ENCODE peak calls at places on chromosomes 2 and 18, in eight cellular contexts. One of them, this sample, is unnamed.
A peak's percentile ranks its signal among the peaks of the same experiment; 100 is the strongest.

GRCh38 chr18:79852561-79853302 is 55.0 kb downstream of the KCNG2 start:
- DNase-seq in body of pancreas: no peak
- DNase-seq in GM12878: no peak
- DNase-seq in psoas muscle: no peak
- DNase-seq in HepG2: peak; percentile 35
- DNase-seq in A549: no peak
- DNase-seq in GM23338: no peak
- DNase-seq in kidney: no peak
- DNase-seq in this sample: no peak

GRCh38 chr2:127121776-127122176 is 14.8 kb upstream of the BIN1 start:
- DNase-seq in body of pancreas: no peak
- DNase-seq in GM12878: no peak
- DNase-seq in psoas muscle: peak; percentile 86
- DNase-seq in HepG2: no peak
- DNase-seq in A549: no peak
- DNase-seq in GM23338: no peak
- DNase-seq in kidney: peak; percentile 55
- DNase-seq in this sample: no peak

GRCh38 chr2:228657807-228658402 is 476.4 kb upstream of the SPHKAP start:
- DNase-seq in body of pancreas: no peak
- DNase-seq in GM12878: peak; percentile 3
- DNase-seq in psoas muscle: no peak
- DNase-seq in HepG2: peak; percentile 19
- DNase-seq in A549: peak; percentile 8
- DNase-seq in GM23338: peak; percentile 62
- DNase-seq in kidney: no peak
- DNase-seq in this sample: no peak

GRCh38 chr18:22983175-22983574 is 50.0 kb downstream of the RBBP8 start:
- DNase-seq in body of pancreas: no peak
- DNase-seq in GM12878: no peak
- DNase-seq in psoas muscle: no peak
- DNase-seq in HepG2: peak; percentile 30
- DNase-seq in A549: peak; percentile 6
- DNase-seq in GM23338: peak; percentile 48
- DNase-seq in kidney: no peak
- DNase-seq in this sample: no peak

GRCh38 chr2:62343636-62344349 is 147.9 kb downstream of the B3GNT2 start:
- DNase-seq in body of pancreas: no peak
- DNase-seq in GM12878: no peak
- DNase-seq in psoas muscle: no peak
- DNase-seq in HepG2: no peak
- DNase-seq in A549: no peak
- DNase-seq in GM23338: no peak
- DNase-seq in kidney: no peak
- DNase-seq in this sample: no peak

GRCh38 chr2:36849265-36849664 is 117.1 kb downstream of the STRN start:
- DNase-seq in body of pancreas: no peak
- DNase-seq in GM12878: no peak
- DNase-seq in psoas muscle: no peak
- DNase-seq in HepG2: no peak
- DNase-seq in A549: no peak
- DNase-seq in GM23338: no peak
- DNase-seq in kidney: no peak
- DNase-seq in this sample: no peak

GRCh38 chr2:105977212-105977611 is 216.9 kb downstream of the UXS1 start:
- DNase-seq in body of pancreas: no peak
- DNase-seq in GM12878: no peak
- DNase-seq in psoas muscle: no peak
- DNase-seq in HepG2: peak; percentile 33
- DNase-seq in A549: peak; percentile 22
- DNase-seq in GM23338: no peak
- DNase-seq in kidney: no peak
- DNase-seq in this sample: no peak

GRCh38 chr2:134308474-134309385 is 54.9 kb downstream of the MGAT5 start:
- DNase-seq in body of pancreas: no peak
- DNase-seq in GM12878: no peak
- DNase-seq in psoas muscle: no peak
- DNase-seq in HepG2: no peak
- DNase-seq in A549: no peak
- DNase-seq in GM23338: no peak
- DNase-seq in kidney: no peak
- DNase-seq in this sample: no peak

GRCh38 chr18:78978336-78979057 is 1.1 kb upstream of the SALL3 start:
- DNase-seq in body of pancreas: no peak
- DNase-seq in GM12878: no peak
- DNase-seq in psoas muscle: no peak
- DNase-seq in HepG2: no peak
- DNase-seq in A549: no peak
- DNase-seq in GM23338: peak; percentile 60
- DNase-seq in kidney: no peak
- DNase-seq in this sample: no peak

GRCh38 chr18:21361297-21361880 is 119.4 kb downstream of the GREB1L start:
- DNase-seq in body of pancreas: no peak
- DNase-seq in GM12878: no peak
- DNase-seq in psoas muscle: no peak
- DNase-seq in HepG2: no peak
- DNase-seq in A549: no peak
- DNase-seq in GM23338: no peak
- DNase-seq in kidney: no peak
- DNase-seq in this sample: no peak

GRCh38 chr2:232432598-232433184 is 23.3 kb upstream of the ALPI start:
- DNase-seq in body of pancreas: no peak
- DNase-seq in GM12878: no peak
- DNase-seq in psoas muscle: no peak
- DNase-seq in HepG2: no peak
- DNase-seq in A549: no peak
- DNase-seq in GM23338: peak; percentile 85
- DNase-seq in kidney: peak; percentile 47
- DNase-seq in this sample: no peak

GRCh38 chr2:39217192-39217550 is 26.6 kb downstream of the CDKL4 start:
- DNase-seq in body of pancreas: no peak
- DNase-seq in GM12878: no peak
- DNase-seq in psoas muscle: no peak
- DNase-seq in HepG2: no peak
- DNase-seq in A549: no peak
- DNase-seq in GM23338: no peak
- DNase-seq in kidney: no peak
- DNase-seq in this sample: no peak

GRCh38 chr18:3261393-3262233 is at the start of gene MYL12B:
- DNase-seq in body of pancreas: peak; percentile 80
- DNase-seq in GM12878: no peak
- DNase-seq in psoas muscle: peak; percentile 85
- DNase-seq in HepG2: peak; percentile 72
- DNase-seq in A549: peak; percentile 43
- DNase-seq in GM23338: peak; percentile 92
- DNase-seq in kidney: peak; percentile 94
- DNase-seq in this sample: peak; percentile 88

GRCh38 chr2:199469514-199470360 is 12.0 kb upstream of the SATB2 start:
- DNase-seq in body of pancreas: no peak
- DNase-seq in GM12878: no peak
- DNase-seq in psoas muscle: no peak
- DNase-seq in HepG2: no peak
- DNase-seq in A549: no peak
- DNase-seq in GM23338: peak; percentile 28
- DNase-seq in kidney: no peak
- DNase-seq in this sample: no peak

GRCh38 chr2:141280037-141280436 is 850.8 kb downstream of the LRP1B start:
- DNase-seq in body of pancreas: no peak
- DNase-seq in GM12878: no peak
- DNase-seq in psoas muscle: no peak
- DNase-seq in HepG2: no peak
- DNase-seq in A549: no peak
- DNase-seq in GM23338: no peak
- DNase-seq in kidney: no peak
- DNase-seq in this sample: no peak

GRCh38 chr2:11112870-11113428 is 42.3 kb upstream of the SLC66A3 start:
- DNase-seq in body of pancreas: no peak
- DNase-seq in GM12878: no peak
- DNase-seq in psoas muscle: no peak
- DNase-seq in HepG2: no peak
- DNase-seq in A549: no peak
- DNase-seq in GM23338: no peak
- DNase-seq in kidney: no peak
- DNase-seq in this sample: no peak

GRCh38 chr2:2847131-2847740 is 516.2 kb upstream of the MYT1L start:
- DNase-seq in body of pancreas: peak; percentile 78
- DNase-seq in GM12878: no peak
- DNase-seq in psoas muscle: peak; percentile 34
- DNase-seq in HepG2: no peak
- DNase-seq in A549: no peak
- DNase-seq in GM23338: no peak
- DNase-seq in kidney: no peak
- DNase-seq in this sample: no peak

GRCh38 chr2:168429988-168430387 is 26.1 kb upstream of the CERS6 start:
- DNase-seq in body of pancreas: no peak
- DNase-seq in GM12878: no peak
- DNase-seq in psoas muscle: no peak
- DNase-seq in HepG2: no peak
- DNase-seq in A549: no peak
- DNase-seq in GM23338: no peak
- DNase-seq in kidney: no peak
- DNase-seq in this sample: no peak

GRCh38 chr2:203566161-203566560 is 31.1 kb upstream of the RAPH1 start:
- DNase-seq in body of pancreas: no peak
- DNase-seq in GM12878: no peak
- DNase-seq in psoas muscle: no peak
- DNase-seq in HepG2: no peak
- DNase-seq in A549: no peak
- DNase-seq in GM23338: no peak
- DNase-seq in kidney: no peak
- DNase-seq in this sample: no peak

GRCh38 chr18:49616618-49617328 is 54.9 kb downstream of the LIPG start:
- DNase-seq in body of pancreas: no peak
- DNase-seq in GM12878: peak; percentile 26
- DNase-seq in psoas muscle: no peak
- DNase-seq in HepG2: no peak
- DNase-seq in A549: no peak
- DNase-seq in GM23338: no peak
- DNase-seq in kidney: no peak
- DNase-seq in this sample: no peak

GRCh38 chr2:37318401-37318800 is 6.2 kb downstream of the PRKD3 start:
- DNase-seq in body of pancreas: no peak
- DNase-seq in GM12878: peak; percentile 53
- DNase-seq in psoas muscle: no peak
- DNase-seq in HepG2: no peak
- DNase-seq in A549: no peak
- DNase-seq in GM23338: no peak
- DNase-seq in kidney: no peak
- DNase-seq in this sample: no peak

GRCh38 chr2:96404446-96405373 is 69.1 kb downstream of the NCAPH start:
- DNase-seq in body of pancreas: peak; percentile 67
- DNase-seq in GM12878: no peak
- DNase-seq in psoas muscle: peak; percentile 29
- DNase-seq in HepG2: no peak
- DNase-seq in A549: no peak
- DNase-seq in GM23338: peak; percentile 33
- DNase-seq in kidney: no peak
- DNase-seq in this sample: no peak

GRCh38 chr18:61582205-61582710 is 249.0 kb downstream of the CDH20 start:
- DNase-seq in body of pancreas: no peak
- DNase-seq in GM12878: no peak
- DNase-seq in psoas muscle: no peak
- DNase-seq in HepG2: no peak
- DNase-seq in A549: no peak
- DNase-seq in GM23338: no peak
- DNase-seq in kidney: no peak
- DNase-seq in this sample: no peak

GRCh38 chr2:238113611-238114010 is 13.5 kb downstream of the ESPNL start:
- DNase-seq in body of pancreas: no peak
- DNase-seq in GM12878: no peak
- DNase-seq in psoas muscle: no peak
- DNase-seq in HepG2: no peak
- DNase-seq in A549: no peak
- DNase-seq in GM23338: no peak
- DNase-seq in kidney: peak; percentile 31
- DNase-seq in this sample: no peak

GRCh38 chr2:165793779-165794519 is at the start of gene GALNT3:
- DNase-seq in body of pancreas: peak; percentile 98
- DNase-seq in GM12878: no peak
- DNase-seq in psoas muscle: peak; percentile 13
- DNase-seq in HepG2: no peak
- DNase-seq in A549: no peak
- DNase-seq in GM23338: peak; percentile 96
- DNase-seq in kidney: peak; percentile 95
- DNase-seq in this sample: peak; percentile 92

GRCh38 chr2:120314656-120315366 is 31.1 kb upstream of the INHBB start:
- DNase-seq in body of pancreas: peak; percentile 29
- DNase-seq in GM12878: no peak
- DNase-seq in psoas muscle: no peak
- DNase-seq in HepG2: no peak
- DNase-seq in A549: no peak
- DNase-seq in GM23338: no peak
- DNase-seq in kidney: no peak
- DNase-seq in this sample: no peak
- H3K4me1 ChIP-seq in body of pancreas: peaks cover 13% of the 10 kb centered on the region
- H3K4me1 ChIP-seq in GM12878: peaks cover 10% of the 10 kb centered on the region
- H3K4me1 ChIP-seq in psoas muscle: peaks cover 7% of the 10 kb centered on the region
- H3K4me1 ChIP-seq in HepG2: peaks cover 20% of the 10 kb centered on the region
- H3K4me1 ChIP-seq in A549: peaks cover 3% of the 10 kb centered on the region
- H3K4me1 ChIP-seq in GM23338: no peaks in the 10 kb centered on the region
- H3K4me1 ChIP-seq in kidney: no peaks in the 10 kb centered on the region
- H3K4me1 ChIP-seq in this sample: no peaks in the 10 kb centered on the region

GRCh38 chr2:85758361-85759256 is 4.8 kb downstream of the ATOH8 start:
- DNase-seq in body of pancreas: peak; percentile 76
- DNase-seq in GM12878: no peak
- DNase-seq in psoas muscle: no peak
- DNase-seq in HepG2: peak; percentile 44
- DNase-seq in A549: no peak
- DNase-seq in GM23338: no peak
- DNase-seq in kidney: peak; percentile 65
- DNase-seq in this sample: no peak
- H3K4me1 ChIP-seq in body of pancreas: peaks cover 51% of the 10 kb centered on the region
- H3K4me1 ChIP-seq in GM12878: no peaks in the 10 kb centered on the region
- H3K4me1 ChIP-seq in psoas muscle: peaks cover 51% of the 10 kb centered on the region
- H3K4me1 ChIP-seq in HepG2: peaks cover 83% of the 10 kb centered on the region
- H3K4me1 ChIP-seq in A549: peaks cover 47% of the 10 kb centered on the region
- H3K4me1 ChIP-seq in GM23338: peaks cover 6% of the 10 kb centered on the region
- H3K4me1 ChIP-seq in kidney: peaks cover 8% of the 10 kb centered on the region
- H3K4me1 ChIP-seq in this sample: peaks cover 22% of the 10 kb centered on the region

GRCh38 chr18:64653068-64653467 is 504.2 kb upstream of the LINC00305 start:
- DNase-seq in body of pancreas: no peak
- DNase-seq in GM12878: no peak
- DNase-seq in psoas muscle: no peak
- DNase-seq in HepG2: no peak
- DNase-seq in A549: no peak
- DNase-seq in GM23338: no peak
- DNase-seq in kidney: no peak
- DNase-seq in this sample: no peak
- H3K4me1 ChIP-seq in body of pancreas: no peaks in the 10 kb centered on the region
- H3K4me1 ChIP-seq in GM12878: no peaks in the 10 kb centered on the region
- H3K4me1 ChIP-seq in psoas muscle: no peaks in the 10 kb centered on the region
- H3K4me1 ChIP-seq in HepG2: no peaks in the 10 kb centered on the region
- H3K4me1 ChIP-seq in A549: no peaks in the 10 kb centered on the region
- H3K4me1 ChIP-seq in GM23338: no peaks in the 10 kb centered on the region
- H3K4me1 ChIP-seq in kidney: no peaks in the 10 kb centered on the region
- H3K4me1 ChIP-seq in this sample: no peaks in the 10 kb centered on the region

DNA sequence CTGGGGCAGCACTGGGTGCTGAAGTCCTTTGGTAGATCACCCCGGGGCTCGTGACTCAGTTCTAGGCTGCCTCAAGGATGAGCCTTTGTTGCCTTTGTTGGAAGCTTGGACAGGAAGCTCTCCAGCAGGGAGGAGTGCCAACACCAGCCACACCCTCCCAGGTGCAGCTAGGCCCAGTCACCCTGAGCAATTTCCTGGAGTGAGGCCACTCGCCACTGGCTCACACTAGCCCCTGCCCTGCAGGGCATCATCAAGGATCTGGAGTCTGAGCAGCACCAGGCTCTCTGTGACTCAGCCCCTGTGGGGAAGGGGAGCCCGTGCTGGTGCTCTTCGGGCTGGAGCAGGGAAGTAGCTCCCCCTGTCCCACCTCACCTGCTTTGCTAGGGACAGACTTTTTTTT is 6.7 kb upstream of the SDC1 start:
- DNase-seq in body of pancreas: no peak
- DNase-seq in GM12878: no peak
- DNase-seq in psoas muscle: no peak
- DNase-seq in HepG2: peak; percentile 46
- DNase-seq in A549: peak; percentile 65
- DNase-seq in GM23338: peak; percentile 64
- DNase-seq in kidney: peak; percentile 93
- DNase-seq in this sample: peak; percentile 63
- H3K4me1 ChIP-seq in body of pancreas: no peaks in the 10 kb centered on the region
- H3K4me1 ChIP-seq in GM12878: no peaks in the 10 kb centered on the region
- H3K4me1 ChIP-seq in psoas muscle: no peaks in the 10 kb centered on the region
- H3K4me1 ChIP-seq in HepG2: peaks cover 19% of the 10 kb centered on the region
- H3K4me1 ChIP-seq in A549: peaks cover 16% of the 10 kb centered on the region
- H3K4me1 ChIP-seq in GM23338: peaks cover 17% of the 10 kb centered on the region
- H3K4me1 ChIP-seq in kidney: no peaks in the 10 kb centered on the region
- H3K4me1 ChIP-seq in this sample: no peaks in the 10 kb centered on the region